ENCODE peak calls at places on chromosomes 11 and 22, in nine cellular contexts. X, Q, Y, S, O, A, D, K and I are unnamed samples.

GRCh38 chr11:12725047-12725862 is 51.0 kb downstream of the TEAD1 start:
- DNase-seq in X (no peak), Q (no peak), Y (no peak), S (no peak), O (no peak), A (no peak), D (peak; percentile 51), K (no peak), I (peak; percentile 77)

GRCh38 chr11:8247312-8247711 is 16.4 kb downstream of the LMO1 start:
- DNase-seq in X (no peak), Q (no peak), Y (no peak), S (no peak), O (no peak), A (peak; percentile 35), D (peak; percentile 52), K (no peak), I (peak; percentile 28)

GRCh38 chr11:46352063-46352841 is 5.0 kb downstream of the DGKZ start:
- DNase-seq in X (no peak), Q (peak; percentile 48), Y (peak; percentile 60), S (peak; percentile 71), O (no peak), A (peak; percentile 76), D (peak; percentile 59), K (no peak), I (peak; percentile 52)

GRCh38 chr11:83035070-83035854 is 36.4 kb downstream of the RAB30 start:
- DNase-seq in X (no peak), Q (no peak), Y (peak; percentile 80), S (no peak), O (no peak), A (peak; percentile 39), D (peak; percentile 83), K (no peak), I (peak; percentile 36)

GRCh38 chr11:113373306-113373705 is 14.3 kb upstream of the ANKK1 start:
- DNase-seq in X (no peak), Q (no peak), Y (peak; percentile 79), S (no peak), O (no peak), A (no peak), D (peak; percentile 91), K (no peak), I (no peak)

GRCh38 chr11:134019500-134019899 is 49.4 kb upstream of the JAM3 start:
- DNase-seq in X (no peak), Q (no peak), Y (no peak), S (no peak), O (no peak), A (peak; percentile 45), D (no peak), K (no peak), I (no peak)

GRCh38 chr11:117458275-117459120 is 130.8 kb downstream of the CEP164 start:
- DNase-seq in X (no peak), Q (no peak), Y (no peak), S (no peak), O (no peak), A (no peak), D (peak; percentile 50), K (no peak), I (peak; percentile 80)

GRCh38 chr22:39703890-39704658 is 133.5 kb downstream of the CACNA1I start:
- DNase-seq in X (no peak), Q (peak; percentile 57), Y (no peak), S (peak; percentile 79), O (no peak), A (no peak), D (no peak), K (no peak), I (no peak)

GRCh38 chr11:67298786-67299185 is 4.5 kb upstream of the SSH3 start:
- DNase-seq in X (no peak), Q (no peak), Y (no peak), S (no peak), O (no peak), A (no peak), D (no peak), K (no peak), I (no peak)

GRCh38 chr11:130103296-130103814 is 33.7 kb downstream of the APLP2 start:
- DNase-seq in X (no peak), Q (no peak), Y (peak; percentile 93), S (no peak), O (peak; percentile 79), A (peak; percentile 48), D (peak; percentile 61), K (no peak), I (no peak)

DNA sequence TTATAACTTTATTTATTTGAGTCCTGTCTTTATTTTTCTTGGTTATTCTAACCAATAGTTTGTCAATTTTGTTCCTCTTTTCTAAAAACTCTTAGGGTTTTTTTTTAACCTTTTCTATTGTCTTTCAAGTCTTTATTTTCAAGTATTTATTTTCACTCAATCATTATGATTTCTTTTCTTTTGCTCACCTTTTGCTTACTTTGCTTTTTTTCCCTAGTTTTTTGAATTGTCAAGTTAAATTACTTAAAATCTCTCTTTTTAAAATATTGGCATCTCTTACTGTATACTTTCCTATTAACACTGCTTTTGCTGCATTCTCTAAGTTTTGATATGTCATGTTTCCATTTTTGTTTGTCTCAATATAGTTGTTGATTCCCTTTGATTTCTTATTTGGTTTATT is 396.8 kb upstream of the CCDC179 start:
- DNase-seq in X (no peak), Q (no peak), Y (no peak), S (no peak), O (no peak), A (no peak), D (no peak), K (no peak), I (no peak)
- H3K4me3 ChIP-seq in X (no peak overlapping the region), Q (no peak overlapping the region), Y (no peak overlapping the region), S (no peak overlapping the region), O (no peak overlapping the region), A (no peak overlapping the region), D (no peak overlapping the region), K (no peak overlapping the region), I (no peak overlapping the region)

GRCh38 chr22:20429254-20430100 is 8.1 kb downstream of the SCARF2 start:
- DNase-seq in X (peak; percentile 56), Q (no peak), Y (no peak), S (peak; percentile 87), O (no peak), A (peak; percentile 78), D (no peak), K (no peak), I (peak; percentile 73)

GRCh38 chr22:20430101-20430640 is 7.5 kb downstream of the SCARF2 start:
- DNase-seq in X (no peak), Q (no peak), Y (no peak), S (no peak), O (no peak), A (no peak), D (no peak), K (no peak), I (no peak)

GRCh38 chr22:20432244-20432686 is 5.4 kb downstream of the SCARF2 start:
- DNase-seq in X (no peak), Q (no peak), Y (no peak), S (no peak), O (no peak), A (no peak), D (no peak), K (no peak), I (no peak)

GRCh38 chr22:20431520-20432237 is 5.9 kb downstream of the SCARF2 start:
- DNase-seq in X (no peak), Q (no peak), Y (no peak), S (peak; percentile 37), O (no peak), A (no peak), D (no peak), K (no peak), I (no peak)

DNA sequence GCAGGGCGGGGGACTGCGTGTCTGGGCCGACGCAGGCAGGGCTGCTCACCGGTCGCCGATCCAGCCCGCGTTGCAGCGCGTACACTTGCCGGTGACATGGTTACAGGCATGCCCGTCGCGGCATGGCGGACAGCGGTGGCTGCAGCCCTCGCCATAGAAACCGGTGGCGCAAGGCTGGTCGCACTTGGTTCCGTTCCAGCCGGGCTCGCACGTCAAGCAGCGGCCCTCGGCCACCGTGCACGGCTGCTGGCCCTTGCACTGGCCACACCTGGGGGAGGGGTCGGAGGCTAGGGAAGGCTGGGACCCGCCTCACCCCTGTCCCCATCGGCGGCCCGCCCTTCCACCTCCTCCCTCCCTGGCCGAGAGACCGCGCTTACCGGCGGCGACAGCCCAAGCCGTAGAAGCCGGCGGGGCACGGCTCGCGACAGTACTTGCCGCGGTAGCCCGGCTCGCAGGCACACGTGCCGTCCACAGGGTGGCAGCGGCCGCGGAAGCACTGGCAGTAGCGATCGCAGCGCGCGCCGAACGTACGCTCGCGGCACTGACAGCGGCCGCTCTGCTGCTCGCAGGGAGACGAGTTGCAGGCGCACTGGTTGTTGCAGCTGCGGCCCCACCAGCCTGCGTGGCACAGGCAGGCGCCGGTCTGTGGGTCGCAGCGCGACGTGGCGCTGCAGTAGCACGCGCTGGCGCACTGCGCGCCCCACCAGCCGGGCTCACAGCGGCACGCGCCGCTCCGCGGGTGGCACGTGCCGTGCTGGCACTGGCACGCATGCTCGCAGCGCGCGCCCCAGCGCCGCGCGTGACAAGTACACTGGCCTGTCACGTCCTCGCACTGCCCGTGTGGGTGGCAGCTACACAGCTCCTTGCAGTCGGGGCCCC is 6.7 kb downstream of the SCARF2 start:
- DNase-seq in X (peak; percentile 56), Q (no peak), Y (no peak), S (peak; percentile 93), O (no peak), A (peak; percentile 85), D (peak; percentile 70), K (no peak), I (peak; percentile 76)
- TF ChIP-seq CTCF in X (peak; percentile 42), Q (peak; percentile 10), Y (no peak), S (peak; percentile 54), O (peak; percentile 2), A (peak; percentile 38), D (peak; percentile 29), K (no peak), I (peak; percentile 32)

GRCh38 chr11:64660205-64660604 is 62.8 kb downstream of the NRXN2 start:
- DNase-seq in X (no peak), Q (no peak), Y (no peak), S (no peak), O (no peak), A (peak; percentile 12), D (no peak), K (no peak), I (no peak)

GRCh38 chr11:64661622-64662021 is 61.4 kb downstream of the NRXN2 start:
- DNase-seq in X (no peak), Q (no peak), Y (no peak), S (no peak), O (no peak), A (no peak), D (no peak), K (no peak), I (no peak)

GRCh38 chr11:64661146-64661545 is 61.9 kb downstream of the NRXN2 start:
- DNase-seq in X (peak; percentile 71), Q (no peak), Y (peak; percentile 78), S (no peak), O (peak; percentile 10), A (peak; percentile 89), D (peak; percentile 43), K (peak; percentile 86), I (no peak)

GRCh38 chr11:64659417-64660144 is 63.4 kb downstream of the NRXN2 start:
- DNase-seq in X (no peak), Q (no peak), Y (peak; percentile 93), S (no peak), O (peak; percentile 26), A (peak; percentile 93), D (peak; percentile 94), K (no peak), I (no peak)

GRCh38 chr11:64660706-64661105 is 62.3 kb downstream of the NRXN2 start:
- DNase-seq in X (no peak), Q (no peak), Y (no peak), S (no peak), O (no peak), A (no peak), D (no peak), K (no peak), I (no peak)
- H3K4me3 ChIP-seq in X (peak overlapping the region; percentile 25), Q (no peak overlapping the region), Y (peak overlapping the region; percentile 18), S (no peak overlapping the region), O (no peak overlapping the region), A (no peak overlapping the region), D (no peak overlapping the region), K (peak overlapping the region; percentile 58), I (no peak overlapping the region)

GRCh38 chr11:65720237-65720934 is at the start of gene RNASEH2C:
- DNase-seq in X (peak; percentile 78), Q (peak; percentile 79), Y (peak; percentile 86), S (peak; percentile 94), O (peak; percentile 50), A (peak; percentile 94), D (peak; percentile 90), K (peak; percentile 86), I (peak; percentile 92)
- TF ChIP-seq CTCF in X (peak; percentile 26), Q (peak; percentile 21), Y (no peak), S (no peak), O (no peak), A (no peak), D (no peak), K (no peak), I (no peak)